ENCODE peak calls at places on chromosomes 11 and 22, in six cellular contexts. One of them, this sample, is unnamed.

GRCh38 chr11:19079643-19080440 is 19.3 kb upstream of the MRGPRX2 start:
- DNase-seq in WERI-Rb-1: no peak
- DNase-seq in right cardiac atrium: no peak
- DNase-seq in sigmoid colon: no peak
- DNase-seq in dorsolateral prefrontal cortex: no peak
- DNase-seq in CD8-positive, alpha-beta memory T cell: no peak
- DNase-seq in this sample: no peak

GRCh38 chr11:61515686-61516085 is 7.1 kb downstream of the LRRC10B start:
- DNase-seq in WERI-Rb-1: no peak
- DNase-seq in right cardiac atrium: no peak
- DNase-seq in sigmoid colon: no peak
- DNase-seq in dorsolateral prefrontal cortex: no peak
- DNase-seq in CD8-positive, alpha-beta memory T cell: no peak
- DNase-seq in this sample: no peak

GRCh38 chr11:33507967-33508366 is 192.7 kb downstream of the C11orf91 start:
- DNase-seq in WERI-Rb-1: peak; percentile 38
- DNase-seq in right cardiac atrium: no peak
- DNase-seq in sigmoid colon: no peak
- DNase-seq in dorsolateral prefrontal cortex: no peak
- DNase-seq in CD8-positive, alpha-beta memory T cell: no peak
- DNase-seq in this sample: no peak

GRCh38 chr22:41825376-41825775 is 7.5 kb upstream of the SREBF2 start:
- DNase-seq in WERI-Rb-1: no peak
- DNase-seq in right cardiac atrium: peak; percentile 59
- DNase-seq in sigmoid colon: no peak
- DNase-seq in dorsolateral prefrontal cortex: no peak
- DNase-seq in CD8-positive, alpha-beta memory T cell: no peak
- DNase-seq in this sample: no peak

GRCh38 chr22:44586337-44586990 is 88.4 kb upstream of the RTL6 start:
- DNase-seq in WERI-Rb-1: no peak
- DNase-seq in right cardiac atrium: peak; percentile 7
- DNase-seq in sigmoid colon: peak; percentile 56
- DNase-seq in dorsolateral prefrontal cortex: no peak
- DNase-seq in CD8-positive, alpha-beta memory T cell: no peak
- DNase-seq in this sample: peak; percentile 69

GRCh38 chr11:36564376-36565032 is 3.3 kb upstream of the RAG1 start:
- DNase-seq in WERI-Rb-1: peak; percentile 57
- DNase-seq in right cardiac atrium: peak; percentile 39
- DNase-seq in sigmoid colon: no peak
- DNase-seq in dorsolateral prefrontal cortex: no peak
- DNase-seq in CD8-positive, alpha-beta memory T cell: peak; percentile 24
- DNase-seq in this sample: no peak

GRCh38 chr11:65425971-65426838 is 3.6 kb downstream of the NEAT1 start:
- DNase-seq in WERI-Rb-1: no peak
- DNase-seq in right cardiac atrium: no peak
- DNase-seq in sigmoid colon: peak; percentile 52
- DNase-seq in dorsolateral prefrontal cortex: no peak
- DNase-seq in CD8-positive, alpha-beta memory T cell: no peak
- DNase-seq in this sample: no peak

GRCh38 chr11:64919627-64920026 is 2.6 kb upstream of the ATG2A start:
- DNase-seq in WERI-Rb-1: no peak
- DNase-seq in right cardiac atrium: no peak
- DNase-seq in sigmoid colon: peak; percentile 35
- DNase-seq in dorsolateral prefrontal cortex: no peak
- DNase-seq in CD8-positive, alpha-beta memory T cell: no peak
- DNase-seq in this sample: no peak

GRCh38 chr11:84292955-84293354 is 1006.8 kb upstream of the CCDC90B start:
- DNase-seq in WERI-Rb-1: no peak
- DNase-seq in right cardiac atrium: no peak
- DNase-seq in sigmoid colon: no peak
- DNase-seq in dorsolateral prefrontal cortex: no peak
- DNase-seq in CD8-positive, alpha-beta memory T cell: no peak
- DNase-seq in this sample: no peak

GRCh38 chr11:17183836-17184235 is 23.9 kb downstream of the PIK3C2A start:
- DNase-seq in WERI-Rb-1: no peak
- DNase-seq in right cardiac atrium: no peak
- DNase-seq in sigmoid colon: no peak
- DNase-seq in dorsolateral prefrontal cortex: no peak
- DNase-seq in CD8-positive, alpha-beta memory T cell: no peak
- DNase-seq in this sample: no peak

GRCh38 chr11:95035316-95035715 is 10.3 kb downstream of the KDM4E start:
- DNase-seq in WERI-Rb-1: no peak
- DNase-seq in right cardiac atrium: no peak
- DNase-seq in sigmoid colon: no peak
- DNase-seq in dorsolateral prefrontal cortex: no peak
- DNase-seq in CD8-positive, alpha-beta memory T cell: no peak
- DNase-seq in this sample: no peak

GRCh38 chr11:128512478-128513127 is 74.8 kb downstream of the ETS1 start:
- DNase-seq in WERI-Rb-1: no peak
- DNase-seq in right cardiac atrium: no peak
- DNase-seq in sigmoid colon: no peak
- DNase-seq in dorsolateral prefrontal cortex: no peak
- DNase-seq in CD8-positive, alpha-beta memory T cell: no peak
- DNase-seq in this sample: peak; percentile 73

GRCh38 chr11:114285599-114285998 is 10.6 kb upstream of the NNMT start:
- DNase-seq in WERI-Rb-1: no peak
- DNase-seq in right cardiac atrium: no peak
- DNase-seq in sigmoid colon: no peak
- DNase-seq in dorsolateral prefrontal cortex: no peak
- DNase-seq in CD8-positive, alpha-beta memory T cell: no peak
- DNase-seq in this sample: no peak

GRCh38 chr11:106091480-106092123 is 14.1 kb downstream of the AASDHPPT start:
- DNase-seq in WERI-Rb-1: no peak
- DNase-seq in right cardiac atrium: no peak
- DNase-seq in sigmoid colon: no peak
- DNase-seq in dorsolateral prefrontal cortex: no peak
- DNase-seq in CD8-positive, alpha-beta memory T cell: no peak
- DNase-seq in this sample: no peak

GRCh38 chr11:99548264-99548663 is 527.5 kb downstream of the CNTN5 start:
- DNase-seq in WERI-Rb-1: no peak
- DNase-seq in right cardiac atrium: no peak
- DNase-seq in sigmoid colon: no peak
- DNase-seq in dorsolateral prefrontal cortex: no peak
- DNase-seq in CD8-positive, alpha-beta memory T cell: no peak
- DNase-seq in this sample: no peak

DNA sequence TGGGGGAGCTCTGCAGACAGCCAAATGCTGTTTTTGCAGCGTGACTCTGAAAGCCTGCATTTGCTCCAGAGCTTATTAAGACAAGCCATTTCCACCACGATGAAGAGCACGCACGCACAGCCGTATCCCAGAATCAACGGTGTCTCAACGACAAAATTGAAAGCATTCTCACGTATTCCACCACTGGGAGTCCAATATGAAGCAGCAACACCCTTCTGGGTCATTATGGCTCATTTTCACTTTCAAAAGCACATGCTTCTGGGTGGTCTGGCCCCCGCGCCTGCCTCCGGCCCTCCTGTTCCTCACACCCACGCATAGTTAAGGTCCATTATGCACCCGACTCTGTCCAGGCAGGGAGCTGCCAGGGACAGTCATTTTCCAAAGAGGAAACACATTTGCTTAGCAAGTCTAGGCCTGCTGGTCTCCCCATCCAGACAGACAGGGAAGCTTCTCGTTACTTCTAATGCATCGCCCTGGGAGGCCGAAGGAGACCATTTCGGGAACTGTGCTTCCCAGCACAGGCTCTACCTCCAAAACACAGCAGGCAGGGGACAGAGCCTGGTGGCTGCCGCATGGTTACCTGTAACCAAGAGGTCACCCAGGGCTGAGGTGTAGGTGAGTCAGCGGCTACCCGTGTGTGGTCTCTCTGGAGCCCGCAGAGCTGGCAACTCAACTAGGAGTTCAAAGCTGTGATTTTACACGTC is 87.0 kb upstream of the SHANK2 start:
- DNase-seq in WERI-Rb-1: no peak
- DNase-seq in right cardiac atrium: no peak
- DNase-seq in sigmoid colon: no peak
- DNase-seq in dorsolateral prefrontal cortex: no peak
- DNase-seq in CD8-positive, alpha-beta memory T cell: no peak
- DNase-seq in this sample: peak; percentile 40
- H3K4me3 ChIP-seq in WERI-Rb-1: no peak overlapping the region
- H3K4me3 ChIP-seq in right cardiac atrium: no peak overlapping the region
- H3K4me3 ChIP-seq in sigmoid colon: peak overlapping the region; percentile 19
- H3K4me3 ChIP-seq in dorsolateral prefrontal cortex: no peak overlapping the region
- H3K4me3 ChIP-seq in CD8-positive, alpha-beta memory T cell: no peak overlapping the region
- H3K4me3 ChIP-seq in this sample: no peak overlapping the region

DNA sequence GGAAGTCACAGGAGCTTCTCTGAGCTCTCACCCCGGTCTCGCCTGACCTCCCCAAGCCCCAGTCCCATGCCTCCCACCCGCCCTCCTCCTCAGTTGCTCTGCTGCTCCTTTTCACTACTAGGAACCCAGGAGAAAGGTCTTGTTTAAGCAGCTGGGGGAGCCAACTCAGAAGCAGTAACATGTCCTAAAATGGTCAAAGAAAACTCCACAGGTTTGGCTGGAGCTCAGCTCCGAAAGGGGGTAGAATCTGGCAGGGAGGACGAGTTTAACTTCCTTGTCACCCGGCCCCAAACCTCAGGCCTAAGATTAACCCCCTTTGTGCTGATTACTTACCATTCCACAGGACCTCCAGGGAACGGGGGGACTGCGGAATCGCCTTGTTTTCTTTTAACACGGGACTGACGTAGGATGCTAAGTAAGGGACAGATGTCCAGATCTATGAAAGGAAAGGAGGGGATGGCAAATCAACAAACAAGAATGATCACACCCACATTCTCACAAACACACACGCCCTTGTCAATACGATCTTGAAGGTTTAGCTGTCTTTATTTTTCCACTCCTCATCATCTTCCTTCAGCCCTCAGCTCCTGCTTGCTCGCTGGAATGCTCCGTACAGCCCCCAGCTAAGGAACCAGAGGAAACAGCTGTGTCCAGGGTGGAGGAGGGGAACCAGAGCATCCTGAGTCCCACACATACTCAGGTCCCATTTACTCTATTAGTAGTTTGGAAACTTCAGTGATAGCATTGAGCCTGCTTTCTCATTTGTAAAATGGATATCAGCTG is 13.5 kb downstream of the PCSK7 start:
- DNase-seq in WERI-Rb-1: no peak
- DNase-seq in right cardiac atrium: peak; percentile 74
- DNase-seq in sigmoid colon: peak; percentile 85
- DNase-seq in dorsolateral prefrontal cortex: no peak
- DNase-seq in CD8-positive, alpha-beta memory T cell: no peak
- DNase-seq in this sample: peak; percentile 56
- H3K27ac ChIP-seq in WERI-Rb-1: no peak overlapping the region
- H3K27ac ChIP-seq in right cardiac atrium: peak overlapping the region; percentile 85
- H3K27ac ChIP-seq in sigmoid colon: peak overlapping the region; percentile 90
- H3K27ac ChIP-seq in dorsolateral prefrontal cortex: peak overlapping the region; percentile 59
- H3K27ac ChIP-seq in CD8-positive, alpha-beta memory T cell: no peak overlapping the region
- H3K27ac ChIP-seq in this sample: peak overlapping the region; percentile 65

DNA sequence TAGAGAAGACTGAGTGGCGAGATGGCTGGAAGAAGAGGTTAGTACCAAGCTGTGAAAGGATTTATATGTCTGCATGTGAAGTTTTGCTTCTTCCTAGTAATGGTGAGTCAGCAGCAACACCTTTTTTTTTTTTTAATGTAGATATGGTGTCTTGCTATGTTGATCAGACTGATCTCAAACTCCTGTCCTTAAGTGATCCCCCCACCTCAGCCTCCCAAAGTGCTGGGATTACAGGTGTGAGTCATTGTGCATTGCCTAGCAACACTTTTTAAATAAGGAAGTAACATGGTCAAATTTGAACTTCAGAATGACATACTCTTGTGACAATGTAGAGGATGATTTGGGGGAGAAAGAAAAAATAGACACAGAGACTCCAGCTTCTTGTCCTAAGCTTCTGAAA is 6.5 kb upstream of the CSTPP1 start:
- DNase-seq in WERI-Rb-1: no peak
- DNase-seq in right cardiac atrium: no peak
- DNase-seq in sigmoid colon: no peak
- DNase-seq in dorsolateral prefrontal cortex: no peak
- DNase-seq in CD8-positive, alpha-beta memory T cell: no peak
- DNase-seq in this sample: no peak
- H3K4me3 ChIP-seq in WERI-Rb-1: no peak overlapping the region
- H3K4me3 ChIP-seq in right cardiac atrium: no peak overlapping the region
- H3K4me3 ChIP-seq in sigmoid colon: no peak overlapping the region
- H3K4me3 ChIP-seq in dorsolateral prefrontal cortex: no peak overlapping the region
- H3K4me3 ChIP-seq in CD8-positive, alpha-beta memory T cell: no peak overlapping the region
- H3K4me3 ChIP-seq in this sample: no peak overlapping the region

DNA sequence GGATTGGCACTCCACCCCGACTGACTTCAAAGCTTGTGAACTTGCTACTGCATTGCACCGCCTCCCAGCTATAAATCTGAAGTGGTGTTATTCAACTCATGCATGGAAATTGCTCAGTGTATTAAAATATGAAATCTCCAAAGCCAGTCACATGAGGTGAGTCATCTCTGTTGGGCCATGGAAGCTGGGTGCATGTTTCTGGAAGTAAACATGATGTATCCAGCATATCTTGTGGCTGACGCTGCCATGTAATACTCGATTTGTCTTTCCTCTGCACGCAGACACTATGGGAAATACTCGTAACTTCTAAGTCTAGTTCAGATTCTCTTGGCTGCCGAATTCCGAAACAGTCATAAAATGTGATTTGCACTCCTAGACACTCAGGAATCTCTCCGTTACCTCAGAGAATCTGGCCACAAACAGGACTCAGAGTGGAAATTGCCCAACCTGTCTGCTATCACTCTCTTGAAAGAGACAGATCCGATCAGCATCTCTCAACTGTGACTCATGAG is 154.9 kb upstream of the MPPED2 start:
- DNase-seq in WERI-Rb-1: no peak
- DNase-seq in right cardiac atrium: no peak
- DNase-seq in sigmoid colon: no peak
- DNase-seq in dorsolateral prefrontal cortex: no peak
- DNase-seq in CD8-positive, alpha-beta memory T cell: no peak
- DNase-seq in this sample: no peak
- H3K27ac ChIP-seq in WERI-Rb-1: no peak overlapping the region
- H3K27ac ChIP-seq in right cardiac atrium: no peak overlapping the region
- H3K27ac ChIP-seq in sigmoid colon: peak overlapping the region; percentile 66
- H3K27ac ChIP-seq in dorsolateral prefrontal cortex: no peak overlapping the region
- H3K27ac ChIP-seq in CD8-positive, alpha-beta memory T cell: no peak overlapping the region
- H3K27ac ChIP-seq in this sample: no peak overlapping the region

GRCh38 chr22:19448739-19449421 is 1.4 kb upstream of the C22orf39 start:
- DNase-seq in WERI-Rb-1: no peak
- DNase-seq in right cardiac atrium: no peak
- DNase-seq in sigmoid colon: no peak
- DNase-seq in dorsolateral prefrontal cortex: no peak
- DNase-seq in CD8-positive, alpha-beta memory T cell: no peak
- DNase-seq in this sample: no peak
- H3K4me3 ChIP-seq in WERI-Rb-1: peak overlapping the region; percentile 76
- H3K4me3 ChIP-seq in right cardiac atrium: no peak overlapping the region
- H3K4me3 ChIP-seq in sigmoid colon: no peak overlapping the region
- H3K4me3 ChIP-seq in dorsolateral prefrontal cortex: peak overlapping the region; percentile 96
- H3K4me3 ChIP-seq in CD8-positive, alpha-beta memory T cell: no peak overlapping the region
- H3K4me3 ChIP-seq in this sample: peak overlapping the region; percentile 84

DNA sequence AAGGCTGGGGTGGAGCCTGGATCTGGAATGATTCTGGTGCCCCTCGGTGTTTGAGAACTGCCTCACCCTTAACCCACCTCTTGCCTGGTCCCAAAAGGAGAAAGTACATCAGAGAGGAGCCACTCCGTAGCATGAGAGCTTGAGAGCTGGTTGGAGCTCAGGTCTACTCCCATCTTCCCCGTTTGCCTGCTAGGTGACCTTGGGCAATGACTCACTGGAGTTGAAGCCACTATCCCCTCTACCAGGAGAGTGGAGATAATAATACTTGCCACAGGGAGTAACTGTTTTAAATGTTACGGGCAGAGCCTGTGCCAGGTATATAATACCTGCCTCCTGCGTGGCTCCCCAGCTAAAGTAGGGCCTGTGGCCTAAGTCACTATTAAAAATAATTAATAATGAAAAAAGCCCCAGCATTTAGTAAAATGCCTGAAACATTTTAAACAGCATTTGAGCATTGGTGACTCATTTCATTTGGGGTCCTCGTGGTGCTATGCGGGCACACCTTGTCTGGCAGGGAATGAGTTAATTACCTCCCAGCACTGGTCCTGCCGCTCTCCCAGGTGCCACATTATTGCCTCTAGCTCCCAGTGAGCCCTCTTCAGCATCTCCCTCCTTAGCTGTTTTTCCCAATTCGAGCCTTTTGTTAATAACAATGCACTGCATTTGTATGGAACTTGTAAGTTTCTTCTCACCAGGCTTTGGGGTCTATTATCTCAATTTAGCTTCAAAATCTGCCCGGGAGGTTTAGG is 22.5 kb downstream of the CYTH4 start:
- DNase-seq in WERI-Rb-1: no peak
- DNase-seq in right cardiac atrium: no peak
- DNase-seq in sigmoid colon: no peak
- DNase-seq in dorsolateral prefrontal cortex: no peak
- DNase-seq in CD8-positive, alpha-beta memory T cell: no peak
- DNase-seq in this sample: no peak
- H3K27ac ChIP-seq in WERI-Rb-1: no peak overlapping the region
- H3K27ac ChIP-seq in right cardiac atrium: no peak overlapping the region
- H3K27ac ChIP-seq in sigmoid colon: no peak overlapping the region
- H3K27ac ChIP-seq in dorsolateral prefrontal cortex: no peak overlapping the region
- H3K27ac ChIP-seq in CD8-positive, alpha-beta memory T cell: no peak overlapping the region
- H3K27ac ChIP-seq in this sample: peak overlapping the region; percentile 66